ENCODE peak calls at places on chromosomes 3 and 15, in nine cellular contexts. One of them, this sample, is unnamed.

GRCh38 chr3:34396288-34396687 is 597.9 kb downstream of the PDCD6IP start:
- DNase-seq in cardiac muscle cell: no peak
- DNase-seq in heart left ventricle: no peak
- DNase-seq in fibroblast of pulmonary artery: no peak
- DNase-seq in neural crest cell: no peak
- DNase-seq in A549: no peak
- DNase-seq in coronary artery: no peak
- DNase-seq in omental fat pad: no peak
- DNase-seq in AG09319: no peak
- DNase-seq in this sample: peak; percentile 70

GRCh38 chr3:46981932-46982471 is 2.5 kb downstream of the NBEAL2 start:
- DNase-seq in A549: no peak
- DNase-seq in coronary artery: no peak
- DNase-seq in cardiac muscle cell: no peak
- DNase-seq in heart left ventricle: no peak
- DNase-seq in AG09319: no peak
- DNase-seq in omental fat pad: no peak
- DNase-seq in fibroblast of pulmonary artery: no peak
- DNase-seq in neural crest cell: no peak
- DNase-seq in this sample: no peak

GRCh38 chr15:33104276-33104675 is 90.2 kb downstream of the FMN1 start:
- DNase-seq in A549: no peak
- DNase-seq in omental fat pad: no peak
- DNase-seq in fibroblast of pulmonary artery: peak; percentile 56
- DNase-seq in coronary artery: no peak
- DNase-seq in heart left ventricle: no peak
- DNase-seq in neural crest cell: no peak
- DNase-seq in cardiac muscle cell: no peak
- DNase-seq in AG09319: peak; percentile 45
- DNase-seq in this sample: peak; percentile 43

GRCh38 chr15:36601952-36602351 is 22.5 kb downstream of the CDIN1 start:
- DNase-seq in A549: no peak
- DNase-seq in neural crest cell: no peak
- DNase-seq in omental fat pad: no peak
- DNase-seq in heart left ventricle: no peak
- DNase-seq in cardiac muscle cell: no peak
- DNase-seq in AG09319: no peak
- DNase-seq in coronary artery: no peak
- DNase-seq in fibroblast of pulmonary artery: no peak
- DNase-seq in this sample: no peak

GRCh38 chr15:75076277-75076676 is 52.9 kb downstream of the PPCDC start:
- DNase-seq in A549: no peak
- DNase-seq in omental fat pad: no peak
- DNase-seq in coronary artery: no peak
- DNase-seq in heart left ventricle: no peak
- DNase-seq in fibroblast of pulmonary artery: no peak
- DNase-seq in cardiac muscle cell: no peak
- DNase-seq in AG09319: no peak
- DNase-seq in neural crest cell: no peak
- DNase-seq in this sample: no peak

GRCh38 chr15:67042490-67043181 is 22.8 kb upstream of the SMAD3 start:
- DNase-seq in fibroblast of pulmonary artery: no peak
- DNase-seq in omental fat pad: no peak
- DNase-seq in neural crest cell: no peak
- DNase-seq in cardiac muscle cell: no peak
- DNase-seq in coronary artery: no peak
- DNase-seq in A549: no peak
- DNase-seq in AG09319: no peak
- DNase-seq in heart left ventricle: no peak
- DNase-seq in this sample: no peak

GRCh38 chr3:59084598-59084997 is 34.8 kb upstream of the CFAP20DC start:
- DNase-seq in fibroblast of pulmonary artery: no peak
- DNase-seq in coronary artery: no peak
- DNase-seq in cardiac muscle cell: no peak
- DNase-seq in A549: no peak
- DNase-seq in heart left ventricle: no peak
- DNase-seq in omental fat pad: no peak
- DNase-seq in AG09319: no peak
- DNase-seq in neural crest cell: no peak
- DNase-seq in this sample: peak; percentile 40

GRCh38 chr3:151925876-151926275 is 52.4 kb downstream of the SUCNR1 start:
- DNase-seq in fibroblast of pulmonary artery: peak; percentile 66
- DNase-seq in heart left ventricle: no peak
- DNase-seq in AG09319: no peak
- DNase-seq in omental fat pad: no peak
- DNase-seq in cardiac muscle cell: no peak
- DNase-seq in neural crest cell: no peak
- DNase-seq in A549: peak; percentile 31
- DNase-seq in coronary artery: no peak
- DNase-seq in this sample: peak; percentile 72

GRCh38 chr3:71926242-71926560 is 141.3 kb upstream of the PROK2 start:
- DNase-seq in omental fat pad: no peak
- DNase-seq in fibroblast of pulmonary artery: peak; percentile 7
- DNase-seq in cardiac muscle cell: peak; percentile 36
- DNase-seq in neural crest cell: no peak
- DNase-seq in heart left ventricle: no peak
- DNase-seq in AG09319: no peak
- DNase-seq in coronary artery: no peak
- DNase-seq in A549: peak; percentile 17
- DNase-seq in this sample: peak; percentile 68

DNA sequence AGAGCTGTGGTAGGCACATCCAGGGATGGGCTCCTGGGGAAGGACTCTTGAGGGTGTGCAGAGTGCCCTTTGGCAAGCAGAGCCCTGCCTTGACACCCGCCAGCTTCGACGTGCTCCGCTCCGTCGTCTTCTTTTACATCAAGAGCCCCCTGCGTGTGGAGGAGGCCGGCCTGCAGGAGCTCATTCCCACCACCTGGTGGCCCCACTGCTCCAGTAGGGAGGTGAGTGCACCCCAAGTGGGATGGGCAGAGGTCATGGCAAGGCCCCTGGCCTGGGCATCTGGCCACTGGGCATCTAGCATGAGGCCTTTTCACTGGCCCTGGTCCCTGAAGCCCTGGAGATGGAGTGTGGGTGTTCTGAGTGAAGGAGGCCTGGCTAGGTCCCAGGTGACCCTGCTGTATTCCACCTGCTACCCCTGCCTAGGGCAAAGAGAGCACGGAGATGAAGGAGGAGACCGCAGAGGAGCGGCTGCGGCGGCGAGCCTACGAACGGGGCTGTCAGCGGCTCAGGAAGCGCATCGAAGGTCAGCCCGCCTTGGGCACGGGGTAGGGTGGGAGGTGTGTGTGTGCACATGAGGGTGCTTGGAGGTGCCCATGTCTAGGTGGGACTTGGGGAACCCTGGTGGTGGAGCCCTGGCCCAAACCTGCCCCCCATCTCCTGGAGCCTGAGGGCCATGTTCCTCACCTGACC is 12.2 kb downstream of the RNF123 start:
- DNase-seq in omental fat pad: no peak
- DNase-seq in fibroblast of pulmonary artery: no peak
- DNase-seq in AG09319: no peak
- DNase-seq in coronary artery: no peak
- DNase-seq in A549: no peak
- DNase-seq in heart left ventricle: no peak
- DNase-seq in neural crest cell: no peak
- DNase-seq in cardiac muscle cell: peak; percentile 39
- DNase-seq in this sample: no peak
- TF ChIP-seq CTCF in omental fat pad: no peak
- TF ChIP-seq CTCF in fibroblast of pulmonary artery: peak; percentile 56
- TF ChIP-seq CTCF in AG09319: peak; percentile 51
- TF ChIP-seq CTCF in coronary artery: peak; percentile 15
- TF ChIP-seq CTCF in A549: no peak
- TF ChIP-seq CTCF in heart left ventricle: no peak
- TF ChIP-seq CTCF in neural crest cell: peak; percentile 44
- TF ChIP-seq CTCF in cardiac muscle cell: peak; percentile 49
- TF ChIP-seq CTCF in this sample: no peak

GRCh38 chr3:103056953-103057450 is 622.2 kb downstream of the ZPLD1 start:
- DNase-seq in omental fat pad: no peak
- DNase-seq in cardiac muscle cell: no peak
- DNase-seq in coronary artery: no peak
- DNase-seq in heart left ventricle: no peak
- DNase-seq in A549: no peak
- DNase-seq in neural crest cell: no peak
- DNase-seq in fibroblast of pulmonary artery: peak; percentile 11
- DNase-seq in AG09319: no peak
- DNase-seq in this sample: no peak
- TF ChIP-seq CTCF in omental fat pad: no peak
- TF ChIP-seq CTCF in cardiac muscle cell: no peak
- TF ChIP-seq CTCF in coronary artery: no peak
- TF ChIP-seq CTCF in heart left ventricle: no peak
- TF ChIP-seq CTCF in A549: no peak
- TF ChIP-seq CTCF in neural crest cell: no peak
- TF ChIP-seq CTCF in fibroblast of pulmonary artery: no peak
- TF ChIP-seq CTCF in AG09319: no peak
- TF ChIP-seq CTCF in this sample: no peak

GRCh38 chr3:176926034-176926433 is 271.2 kb downstream of the TBL1XR1 start:
- DNase-seq in omental fat pad: no peak
- DNase-seq in fibroblast of pulmonary artery: no peak
- DNase-seq in A549: no peak
- DNase-seq in heart left ventricle: no peak
- DNase-seq in coronary artery: no peak
- DNase-seq in cardiac muscle cell: no peak
- DNase-seq in neural crest cell: no peak
- DNase-seq in AG09319: no peak
- DNase-seq in this sample: no peak
- TF ChIP-seq CTCF in omental fat pad: no peak
- TF ChIP-seq CTCF in fibroblast of pulmonary artery: no peak
- TF ChIP-seq CTCF in A549: no peak
- TF ChIP-seq CTCF in heart left ventricle: no peak
- TF ChIP-seq CTCF in coronary artery: no peak
- TF ChIP-seq CTCF in cardiac muscle cell: no peak
- TF ChIP-seq CTCF in neural crest cell: no peak
- TF ChIP-seq CTCF in AG09319: no peak
- TF ChIP-seq CTCF in this sample: no peak

GRCh38 chr3:56547486-56547885 is 9.5 kb upstream of the CCDC66 start:
- DNase-seq in neural crest cell: no peak
- DNase-seq in heart left ventricle: no peak
- DNase-seq in cardiac muscle cell: no peak
- DNase-seq in omental fat pad: no peak
- DNase-seq in AG09319: no peak
- DNase-seq in A549: no peak
- DNase-seq in fibroblast of pulmonary artery: peak; percentile 17
- DNase-seq in coronary artery: no peak
- DNase-seq in this sample: peak; percentile 28
- TF ChIP-seq CTCF in neural crest cell: no peak
- TF ChIP-seq CTCF in heart left ventricle: no peak
- TF ChIP-seq CTCF in cardiac muscle cell: no peak
- TF ChIP-seq CTCF in omental fat pad: no peak
- TF ChIP-seq CTCF in AG09319: no peak
- TF ChIP-seq CTCF in A549: peak; percentile 17
- TF ChIP-seq CTCF in fibroblast of pulmonary artery: peak; percentile 20
- TF ChIP-seq CTCF in coronary artery: no peak
- TF ChIP-seq CTCF in this sample: peak; percentile 8

GRCh38 chr3:142929890-142930289 is 33.6 kb downstream of the PAQR9 start:
- DNase-seq in heart left ventricle: no peak
- DNase-seq in omental fat pad: no peak
- DNase-seq in coronary artery: no peak
- DNase-seq in AG09319: no peak
- DNase-seq in fibroblast of pulmonary artery: no peak
- DNase-seq in cardiac muscle cell: no peak
- DNase-seq in neural crest cell: no peak
- DNase-seq in A549: no peak
- DNase-seq in this sample: no peak

GRCh38 chr3:142926368-142926944 is 37.0 kb downstream of the PAQR9 start:
- DNase-seq in neural crest cell: no peak
- DNase-seq in AG09319: no peak
- DNase-seq in heart left ventricle: no peak
- DNase-seq in fibroblast of pulmonary artery: no peak
- DNase-seq in omental fat pad: no peak
- DNase-seq in cardiac muscle cell: no peak
- DNase-seq in A549: no peak
- DNase-seq in coronary artery: no peak
- DNase-seq in this sample: no peak

GRCh38 chr3:142931222-142931621 is 32.3 kb downstream of the PAQR9 start:
- DNase-seq in neural crest cell: no peak
- DNase-seq in fibroblast of pulmonary artery: no peak
- DNase-seq in heart left ventricle: no peak
- DNase-seq in A549: peak; percentile 58
- DNase-seq in cardiac muscle cell: peak; percentile 28
- DNase-seq in omental fat pad: no peak
- DNase-seq in AG09319: no peak
- DNase-seq in coronary artery: no peak
- DNase-seq in this sample: no peak

GRCh38 chr3:142930510-142930909 is 33.0 kb downstream of the PAQR9 start:
- DNase-seq in coronary artery: no peak
- DNase-seq in cardiac muscle cell: no peak
- DNase-seq in neural crest cell: no peak
- DNase-seq in heart left ventricle: no peak
- DNase-seq in A549: no peak
- DNase-seq in omental fat pad: no peak
- DNase-seq in AG09319: no peak
- DNase-seq in fibroblast of pulmonary artery: peak; percentile 14
- DNase-seq in this sample: no peak

DNA sequence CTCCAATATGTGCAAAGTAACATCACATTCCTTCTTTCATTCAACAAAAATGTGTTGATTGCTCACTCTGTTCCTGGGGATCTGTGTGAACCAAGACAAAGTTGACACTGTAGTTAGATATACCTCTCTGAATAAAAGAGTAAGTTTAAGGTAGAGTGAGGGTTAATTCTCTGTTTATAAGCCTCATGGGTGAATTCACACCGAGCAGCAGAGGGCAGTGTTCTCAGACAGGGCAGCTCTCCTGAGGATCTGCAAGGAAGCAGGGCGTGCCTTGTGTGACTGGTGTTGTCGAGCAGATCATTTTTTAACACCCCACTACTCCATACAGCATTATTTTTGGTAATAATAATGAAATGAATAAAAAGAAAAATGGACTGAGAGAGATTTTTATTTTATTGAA is 34.4 kb downstream of the PAQR9 start:
- DNase-seq in A549: peak; percentile 78
- DNase-seq in coronary artery: no peak
- DNase-seq in cardiac muscle cell: no peak
- DNase-seq in omental fat pad: no peak
- DNase-seq in heart left ventricle: no peak
- DNase-seq in AG09319: peak; percentile 2
- DNase-seq in neural crest cell: no peak
- DNase-seq in fibroblast of pulmonary artery: peak; percentile 59
- DNase-seq in this sample: peak; percentile 70
- TF ChIP-seq CTCF in A549: peak; percentile 87
- TF ChIP-seq CTCF in coronary artery: no peak
- TF ChIP-seq CTCF in cardiac muscle cell: peak; percentile 40
- TF ChIP-seq CTCF in omental fat pad: no peak
- TF ChIP-seq CTCF in heart left ventricle: peak; percentile 23
- TF ChIP-seq CTCF in AG09319: peak; percentile 43
- TF ChIP-seq CTCF in neural crest cell: peak; percentile 60
- TF ChIP-seq CTCF in fibroblast of pulmonary artery: peak; percentile 62
- TF ChIP-seq CTCF in this sample: peak; percentile 53

GRCh38 chr3:12601072-12601471 is 44.2 kb downstream of the MKRN2 start:
- DNase-seq in neural crest cell: no peak
- DNase-seq in cardiac muscle cell: no peak
- DNase-seq in fibroblast of pulmonary artery: peak; percentile 21
- DNase-seq in coronary artery: no peak
- DNase-seq in heart left ventricle: no peak
- DNase-seq in AG09319: no peak
- DNase-seq in omental fat pad: no peak
- DNase-seq in A549: peak; percentile 21
- DNase-seq in this sample: no peak
- TF ChIP-seq CTCF in neural crest cell: no peak
- TF ChIP-seq CTCF in cardiac muscle cell: peak; percentile 21
- TF ChIP-seq CTCF in fibroblast of pulmonary artery: peak; percentile 11
- TF ChIP-seq CTCF in coronary artery: no peak
- TF ChIP-seq CTCF in heart left ventricle: no peak
- TF ChIP-seq CTCF in AG09319: peak; percentile 14
- TF ChIP-seq CTCF in omental fat pad: no peak
- TF ChIP-seq CTCF in A549: no peak
- TF ChIP-seq CTCF in this sample: no peak